ENCODE peak calls at places on chromosomes 13 and 19, in nine cellular contexts. H, I, C, L, B, P, O, T and W are unnamed samples.

GRCh38 chr13:40116008-40116407 is 460.5 kb downstream of the COG6 start:
- DNase-seq in H (peak), I (no peak), C (peak), L (peak), B (no peak), P (no peak), O (peak), T (no peak), W (peak)

GRCh38 chr19:1315470-1316166 is 29.9 kb downstream of the EFNA2 start:
- DNase-seq in H (peak), I (no peak), C (no peak), L (no peak), B (peak), P (peak), O (no peak), T (peak), W (no peak)

GRCh38 chr19:16224266-16225045 is 26.7 kb downstream of the AP1M1 start:
- DNase-seq in H (no peak), I (no peak), C (no peak), L (no peak), B (no peak), P (no peak), O (no peak), T (no peak), W (no peak)

GRCh38 chr13:51006067-51006800 is 96.6 kb downstream of the RNASEH2B start:
- DNase-seq in H (no peak), I (peak), C (no peak), L (no peak), B (no peak), P (no peak), O (no peak), T (no peak), W (no peak)

GRCh38 chr13:50006426-50007135 is 8.7 kb upstream of the KCNRG start:
- DNase-seq in H (no peak), I (no peak), C (no peak), L (no peak), B (no peak), P (no peak), O (no peak), T (no peak), W (no peak)

GRCh38 chr19:51007488-51007887 is 6.1 kb upstream of the KLK8 start:
- DNase-seq in H (no peak), I (no peak), C (no peak), L (no peak), B (no peak), P (no peak), O (no peak), T (no peak), W (no peak)

GRCh38 chr19:6071103-6071485 is 39.2 kb downstream of the RFX2 start:
- DNase-seq in H (no peak), I (no peak), C (no peak), L (no peak), B (no peak), P (no peak), O (no peak), T (no peak), W (no peak)

GRCh38 chr19:11496391-11497163 is 9.1 kb downstream of the ZNF653 start:
- DNase-seq in H (peak), I (peak), C (peak), L (no peak), B (peak), P (peak), O (peak), T (peak), W (peak)

GRCh38 chr19:18317998-18318800 is 4.7 kb downstream of the LSM4 start:
- DNase-seq in H (peak), I (no peak), C (no peak), L (no peak), B (no peak), P (no peak), O (no peak), T (no peak), W (no peak)

GRCh38 chr13:40439928-40440327 is 226.5 kb downstream of the FOXO1 start:
- DNase-seq in H (no peak), I (no peak), C (no peak), L (no peak), B (no peak), P (no peak), O (no peak), T (no peak), W (no peak)

GRCh38 chr19:7247160-7247559 is 47.1 kb downstream of the INSR start:
- DNase-seq in H (no peak), I (no peak), C (no peak), L (no peak), B (no peak), P (no peak), O (no peak), T (no peak), W (no peak)

GRCh38 chr13:113875829-113876228 is 12.0 kb upstream of the GAS6 start:
- DNase-seq in H (no peak), I (no peak), C (no peak), L (no peak), B (no peak), P (no peak), O (no peak), T (no peak), W (no peak)

GRCh38 chr13:50809133-50810090 is 34.1 kb downstream of the DLEU7 start:
- DNase-seq in H (no peak), I (no peak), C (no peak), L (no peak), B (no peak), P (no peak), O (no peak), T (no peak), W (no peak)

GRCh38 chr19:1264801-1265610 is 4.1 kb upstream of the CIRBP start:
- DNase-seq in H (no peak), I (no peak), C (no peak), L (no peak), B (peak), P (peak), O (peak), T (no peak), W (no peak)

GRCh38 chr13:113973218-113974164 is at the start of gene C13orf46:
- DNase-seq in H (no peak), I (no peak), C (no peak), L (no peak), B (peak), P (no peak), O (no peak), T (no peak), W (no peak)

GRCh38 chr13:19888799-19889198 is 25.4 kb upstream of the ZMYM5 start:
- DNase-seq in H (no peak), I (no peak), C (no peak), L (no peak), B (no peak), P (peak), O (no peak), T (no peak), W (no peak)

GRCh38 chr13:102569488-102569887 is 27.3 kb upstream of the TPP2 start:
- DNase-seq in H (no peak), I (no peak), C (no peak), L (peak), B (no peak), P (no peak), O (no peak), T (no peak), W (no peak)

GRCh38 chr19:45848922-45849321 is 14.0 kb downstream of the SYMPK start:
- DNase-seq in H (no peak), I (no peak), C (no peak), L (no peak), B (no peak), P (no peak), O (no peak), T (no peak), W (no peak)

GRCh38 chr19:34269968-34270621 is 15.7 kb downstream of the GARRE1 start:
- DNase-seq in H (peak), I (no peak), C (peak), L (peak), B (no peak), P (peak), O (peak), T (no peak), W (peak)

GRCh38 chr13:96052655-96053002 is 572 bp downstream of the UGGT2 start:
- DNase-seq in H (no peak), I (no peak), C (no peak), L (peak), B (no peak), P (no peak), O (peak), T (no peak), W (no peak)

GRCh38 chr13:106176103-106176502 is 359.4 kb downstream of the EFNB2 start:
- DNase-seq in H (no peak), I (no peak), C (no peak), L (no peak), B (no peak), P (no peak), O (peak), T (no peak), W (no peak)

GRCh38 chr19:15631817-15632216 is 8.9 kb upstream of the CYP4F3 start:
- DNase-seq in H (peak), I (peak), C (no peak), L (no peak), B (peak), P (peak), O (peak), T (no peak), W (no peak)

GRCh38 chr13:28659611-28659970 is 661 bp downstream of the POMP start:
- DNase-seq in H (peak), I (no peak), C (peak), L (no peak), B (no peak), P (no peak), O (no peak), T (no peak), W (no peak)

GRCh38 chr13:86870388-86870966 is 800.7 kb upstream of the SLITRK5 start:
- DNase-seq in H (no peak), I (no peak), C (no peak), L (no peak), B (no peak), P (peak), O (peak), T (no peak), W (no peak)

GRCh38 chr13:21812192-21812626 is 141.3 kb downstream of the FGF9 start:
- DNase-seq in H (no peak), I (no peak), C (no peak), L (no peak), B (no peak), P (no peak), O (peak), T (no peak), W (no peak)